ENCODE peak calls at places on chromosome 19, in five cellular contexts. W is HepG2, D is adrenal gland, Z is HCT116, H is heart left ventricle. I is an unnamed sample.

GRCh38 chr19:43700368-43701015 is 15.4 kb upstream of the IRGC start:
- DNase-seq in D (peak), W (no peak), H (peak), Z (no peak), I (peak)

GRCh38 chr19:14475251-14476073 is at the start of gene PTGER1:
- DNase-seq in D (no peak), W (no peak), Z (peak), H (no peak), I (no peak)

GRCh38 chr19:21851596-21852345 is 15.8 kb upstream of the ZNF43 start:
- DNase-seq in D (peak), H (peak), Z (no peak), W (peak), I (peak)

GRCh38 chr19:55605637-55606470 is at the start of gene ZNF865:
- DNase-seq in H (peak), D (peak), W (peak), Z (peak), I (peak)

GRCh38 chr19:610801-611505 is 21.3 kb downstream of the HCN2 start:
- DNase-seq in Z (no peak), W (no peak), H (peak), D (peak), I (no peak)

GRCh38 chr19:49911381-49912145 is 14.9 kb upstream of the IL4I1 start:
- DNase-seq in W (no peak), H (no peak), Z (no peak), D (no peak), I (no peak)

GRCh38 chr19:41671481-41671880 is 16.6 kb downstream of the CEACAM7 start:
- DNase-seq in Z (no peak), W (no peak), D (no peak), H (no peak), I (no peak)

GRCh38 chr19:35352177-35352447 is 4.4 kb downstream of the FFAR1 start:
- DNase-seq in H (no peak), W (no peak), Z (no peak), D (no peak), I (peak)

GRCh38 chr19:27815985-27816384 is 1397.0 kb downstream of the UQCRFS1 start:
- DNase-seq in W (no peak), D (no peak), H (no peak), Z (no peak), I (no peak)

GRCh38 chr19:40755248-40755624 is 4.2 kb downstream of the SNRPA start:
- DNase-seq in H (no peak), Z (no peak), W (no peak), D (no peak), I (no peak)

GRCh38 chr19:13302521-13303270 is 152.5 kb downstream of the IER2 start:
- DNase-seq in Z (no peak), D (no peak), H (no peak), W (no peak), I (no peak)

GRCh38 chr19:49340865-49341718 is 5.9 kb downstream of the CD37 start:
- DNase-seq in H (no peak), Z (no peak), W (no peak), D (peak), I (no peak)

GRCh38 chr19:28737021-28737525 is 475.9 kb downstream of the UQCRFS1 start:
- DNase-seq in W (peak), D (no peak), Z (no peak), H (no peak), I (no peak)

GRCh38 chr19:34217952-34218817 is 36.2 kb upstream of the GARRE1 start:
- DNase-seq in W (no peak), Z (no peak), D (peak), H (no peak), I (no peak)

GRCh38 chr19:48780684-48781391 is 25.5 kb downstream of the FGF21 start:
- DNase-seq in Z (no peak), W (peak), D (peak), H (no peak), I (no peak)

GRCh38 chr19:49151339-49152217 is 3.6 kb downstream of the HRC start:
- DNase-seq in Z (peak), H (peak), D (peak), W (no peak), I (peak)

GRCh38 chr19:55193481-55193880 is 13.4 kb upstream of the SYT5 start:
- DNase-seq in W (no peak), H (no peak), D (no peak), Z (no peak), I (no peak)

GRCh38 chr19:2014731-2015610 is 543 bp downstream of the BTBD2 start:
- DNase-seq in H (no peak), W (no peak), D (no peak), Z (no peak), I (no peak)

GRCh38 chr19:55303477-55303876 is 19.7 kb downstream of the BRSK1 start:
- DNase-seq in H (no peak), Z (no peak), W (no peak), D (no peak), I (no peak)

GRCh38 chr19:9566729-9567128 is 17.6 kb downstream of the ZNF121 start:
- DNase-seq in W (no peak), Z (no peak), D (no peak), H (no peak), I (no peak)
- TF ChIP-seq CTCF in W (peak), Z (peak), D (no peak), H (no peak), I (no peak)

GRCh38 chr19:9054768-9055167 is 32.1 kb upstream of the OR1M1 start:
- DNase-seq in H (no peak), D (no peak), W (no peak), Z (no peak), I (no peak)
- H3K4me3 ChIP-seq in H (no peak), D (no peak), W (no peak), Z (no peak), I (no peak)

GRCh38 chr19:3981373-3981735 is 3.9 kb downstream of the EEF2 start:
- DNase-seq in Z (no peak), H (no peak), D (no peak), W (no peak), I (no peak)
- TF ChIP-seq POLR2A in Z (no peak), H (no peak), D (no peak), W (no peak), I (no peak)

DNA sequence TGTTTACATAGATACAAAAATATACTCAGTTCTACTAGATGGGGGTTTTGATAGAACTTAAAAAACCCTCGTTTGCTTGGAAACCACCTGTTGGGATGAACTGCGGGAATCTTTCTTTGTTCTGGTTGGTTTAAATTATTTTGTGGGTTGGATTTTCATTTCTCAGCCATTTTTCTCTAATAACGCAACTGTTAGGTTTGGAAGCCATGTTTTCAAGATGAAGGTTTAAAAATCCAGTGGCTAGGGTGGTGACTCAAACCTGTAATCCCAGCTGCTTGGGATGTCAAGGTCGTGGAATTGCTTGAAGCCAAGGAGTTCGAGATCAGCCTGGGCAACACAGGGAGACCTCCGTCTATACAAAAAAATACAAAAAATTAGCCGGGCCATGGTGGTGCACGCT is 1.6 kb downstream of the URI1 start:
- DNase-seq in Z (no peak), H (no peak), D (no peak), W (no peak), I (no peak)
- TF ChIP-seq CTCF in Z (no peak), H (no peak), D (no peak), W (no peak), I (no peak)

GRCh38 chr19:17418710-17419109 is 1.1 kb upstream of the MVB12A start:
- DNase-seq in Z (no peak), H (no peak), D (no peak), W (no peak), I (no peak)
- H3K4me3 ChIP-seq in Z (peak), H (no peak), D (no peak), W (peak), I (no peak)

DNA sequence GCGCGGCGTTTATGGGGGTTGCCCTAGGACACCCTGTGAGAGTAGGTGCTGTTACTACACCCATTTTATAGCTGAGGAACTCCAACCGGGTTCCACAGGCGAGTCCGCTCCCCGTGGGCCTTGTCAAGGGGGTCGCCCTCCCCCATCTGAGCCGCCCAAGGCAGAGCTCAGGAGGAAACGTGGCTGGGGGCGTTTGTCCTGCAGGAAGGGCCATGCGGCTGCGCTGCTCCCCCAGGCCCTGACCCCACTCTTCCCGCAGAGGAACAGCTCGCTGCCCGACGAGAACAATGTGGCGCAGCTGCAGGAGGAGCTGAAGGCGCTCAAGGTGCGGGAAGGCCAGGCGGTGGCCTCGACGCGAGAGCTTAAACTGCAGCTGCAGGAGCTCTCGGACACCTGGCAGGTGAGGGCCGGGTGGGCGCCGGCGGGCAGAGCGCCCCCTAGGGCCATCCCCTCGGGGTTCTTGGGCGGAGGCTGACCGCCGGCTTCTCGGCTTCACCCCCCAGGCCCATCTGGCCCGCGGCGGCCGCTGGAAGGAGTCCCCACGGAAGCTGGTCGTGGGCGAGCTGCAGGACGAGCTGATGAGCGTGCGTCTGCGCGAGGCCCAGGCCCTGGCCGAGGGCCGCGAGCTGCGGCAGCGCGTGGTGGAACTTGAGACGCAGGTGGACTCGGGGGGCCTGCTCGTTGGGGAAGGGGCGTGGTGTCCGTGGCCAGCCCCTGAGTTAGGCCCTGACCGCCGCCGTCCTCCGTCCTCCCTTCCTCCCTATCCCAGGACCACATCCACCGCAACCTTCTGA is 12.4 kb downstream of the PRR36 start:
- DNase-seq in D (no peak), H (no peak), Z (no peak), W (no peak), I (no peak)
- TF ChIP-seq POLR2A in D (no peak), H (no peak), Z (no peak), W (no peak), I (no peak)

DNA sequence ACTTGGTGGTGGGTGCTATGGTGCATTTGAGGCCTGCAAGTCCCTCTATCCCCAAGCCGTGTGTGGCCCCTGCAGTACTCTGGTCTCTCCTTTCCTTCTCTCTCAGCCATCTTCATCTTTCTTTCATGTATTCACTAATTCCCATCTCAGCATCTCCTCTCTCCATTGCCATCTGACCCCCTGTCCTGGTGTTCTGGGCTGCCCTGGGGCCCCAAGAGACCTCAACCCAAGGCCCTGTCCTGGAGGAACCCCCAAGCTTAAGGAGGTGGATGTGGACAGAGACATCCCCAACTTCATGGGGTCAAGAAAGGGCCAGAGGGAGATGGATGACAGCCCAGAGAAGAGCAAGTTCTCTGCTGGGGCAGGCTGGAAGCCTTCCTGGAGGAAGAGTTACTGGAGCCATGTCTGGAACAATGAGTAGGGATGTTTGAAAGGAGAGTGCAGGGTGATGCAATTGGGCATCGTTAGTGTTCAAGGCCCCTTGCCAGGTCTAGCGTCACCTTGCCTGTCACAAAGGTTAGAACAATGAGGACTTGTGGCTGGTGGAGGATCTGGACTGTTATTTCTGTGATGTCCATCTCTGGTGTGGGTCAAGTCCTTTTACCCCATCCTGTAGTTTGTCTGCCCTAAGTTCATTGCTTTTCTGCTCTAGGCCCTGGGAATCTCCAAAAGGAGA is 3.5 kb downstream of the CYP4F3 start:
- DNase-seq in Z (no peak), H (no peak), W (no peak), D (no peak), I (no peak)
- TF ChIP-seq CTCF in Z (no peak), H (no peak), W (no peak), D (no peak), I (no peak)

GRCh38 chr19:11339254-11340098 is at the start of gene RAB3D:
- DNase-seq in W (peak), H (peak), Z (peak), D (peak), I (peak)
- H3K4me3 ChIP-seq in W (peak), H (peak), Z (peak), D (peak), I (peak)

GRCh38 chr19:8490873-8491272 is 11.6 kb downstream of the PRAM1 start:
- DNase-seq in D (no peak), Z (no peak), W (no peak), H (no peak), I (no peak)

GRCh38 chr19:8491574-8491973 is 10.9 kb downstream of the PRAM1 start:
- DNase-seq in D (no peak), Z (no peak), H (no peak), W (no peak), I (no peak)

GRCh38 chr19:8490395-8490760 is 12.1 kb downstream of the PRAM1 start:
- DNase-seq in Z (no peak), D (no peak), W (no peak), H (no peak), I (no peak)

GRCh38 chr19:8488351-8488750 is 14.1 kb downstream of the PRAM1 start:
- DNase-seq in D (no peak), Z (no peak), H (no peak), W (no peak), I (no peak)

GRCh38 chr19:8489591-8490394 is 12.6 kb downstream of the PRAM1 start:
- DNase-seq in W (no peak), D (no peak), Z (no peak), H (no peak), I (no peak)
- TF ChIP-seq POLR2A in W (peak), D (no peak), Z (no peak), H (no peak), I (no peak)

DNA sequence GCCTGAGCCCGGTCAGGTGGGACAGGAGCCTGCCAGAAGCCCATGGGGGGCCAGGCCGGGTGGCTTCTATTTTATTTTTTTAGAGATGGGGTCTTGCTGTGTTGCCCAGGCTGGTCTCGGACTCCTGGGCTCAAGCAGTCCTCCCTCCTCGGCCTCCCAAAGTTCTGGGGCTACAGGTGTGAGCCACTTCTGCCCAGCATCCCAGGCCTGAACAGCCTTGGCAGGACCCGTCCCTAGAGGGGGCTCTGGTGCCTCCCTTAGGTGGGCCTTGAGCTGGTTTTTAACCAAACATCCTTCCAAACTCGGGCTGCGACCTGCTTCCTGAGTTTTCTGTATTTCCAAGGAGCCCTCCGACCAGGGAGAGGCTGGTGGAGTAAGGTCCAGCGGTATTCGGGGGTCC is 10.5 kb downstream of the COMP start:
- DNase-seq in W (no peak), H (no peak), Z (no peak), D (no peak), I (no peak)
- TF ChIP-seq CTCF in W (peak), H (no peak), Z (no peak), D (no peak), I (no peak)